ENCODE peak calls at places on chromosomes 5 and 9, in eight cellular contexts. J, W, O, Y, N, E, G and F are unnamed samples.

GRCh38 chr9:90309809-90310522 is 332.7 kb downstream of the DIRAS2 start:
- DNase-seq in J (no peak), W (no peak), O (no peak), Y (no peak), N (no peak), E (no peak), G (no peak), F (no peak)

GRCh38 chr5:150317048-150318003 is 14.6 kb upstream of the ARSI start:
- DNase-seq in J (peak; percentile 83), W (no peak), O (no peak), Y (peak; percentile 96), N (peak; percentile 32), E (peak; percentile 95), G (no peak), F (peak; percentile 94)

GRCh38 chr9:121921444-121921843 is 171.7 kb downstream of the TTLL11 start:
- DNase-seq in J (no peak), W (no peak), O (no peak), Y (no peak), N (no peak), E (no peak), G (no peak), F (no peak)

GRCh38 chr5:153565822-153566221 is 75.4 kb downstream of the GRIA1 start:
- DNase-seq in J (peak; percentile 82), W (no peak), O (no peak), Y (peak; percentile 60), N (no peak), E (peak; percentile 84), G (no peak), F (peak; percentile 85)

GRCh38 chr5:52808316-52808901 is 20.7 kb downstream of the ITGA1 start:
- DNase-seq in J (no peak), W (no peak), O (no peak), Y (no peak), N (no peak), E (peak; percentile 66), G (no peak), F (no peak)

GRCh38 chr9:33946779-33947535 is 101.7 kb downstream of the UBAP2 start:
- DNase-seq in J (peak; percentile 94), W (no peak), O (no peak), Y (peak; percentile 83), N (no peak), E (peak; percentile 96), G (no peak), F (peak; percentile 76)

GRCh38 chr5:143205386-143205785 is 198.1 kb downstream of the NR3C1 start:
- DNase-seq in J (peak; percentile 93), W (peak; percentile 57), O (no peak), Y (peak; percentile 48), N (no peak), E (peak; percentile 89), G (no peak), F (peak; percentile 94)

GRCh38 chr9:97853844-97854695 is 1.0 kb downstream of the FOXE1 start:
- DNase-seq in J (peak; percentile 30), W (no peak), O (no peak), Y (no peak), N (no peak), E (peak; percentile 14), G (peak; percentile 62), F (peak; percentile 77)

GRCh38 chr5:98050583-98050982 is 722.9 kb upstream of the RGMB start:
- DNase-seq in J (peak; percentile 7), W (no peak), O (no peak), Y (peak; percentile 48), N (no peak), E (peak; percentile 33), G (no peak), F (peak; percentile 70)

GRCh38 chr9:114930063-114930812 is at the start of gene TNFSF8:
- DNase-seq in J (no peak), W (peak; percentile 32), O (no peak), Y (no peak), N (no peak), E (no peak), G (peak; percentile 76), F (no peak)

GRCh38 chr5:91283899-91284298 is 99.2 kb downstream of the ARRDC3 start:
- DNase-seq in J (peak; percentile 60), W (no peak), O (no peak), Y (peak; percentile 82), N (no peak), E (peak; percentile 58), G (no peak), F (peak; percentile 64)

GRCh38 chr5:6202615-6203365 is 175.6 kb downstream of the MED10 start:
- DNase-seq in J (no peak), W (peak; percentile 13), O (no peak), Y (peak; percentile 65), N (no peak), E (peak; percentile 25), G (no peak), F (no peak)

GRCh38 chr9:106878943-106879916 is 16.3 kb downstream of the ZNF462 start:
- DNase-seq in J (peak; percentile 96), W (peak; percentile 16), O (no peak), Y (peak; percentile 35), N (peak; percentile 78), E (peak; percentile 96), G (no peak), F (peak; percentile 93)

GRCh38 chr5:61906820-61907219 is 399.2 kb upstream of the KIF2A start:
- DNase-seq in J (no peak), W (no peak), O (no peak), Y (no peak), N (no peak), E (no peak), G (no peak), F (no peak)

GRCh38 chr5:168114444-168115017 is 176.9 kb upstream of the WWC1 start:
- DNase-seq in J (peak; percentile 51), W (peak; percentile 77), O (no peak), Y (peak; percentile 68), N (no peak), E (peak; percentile 44), G (no peak), F (peak; percentile 72)

GRCh38 chr9:100602302-100602930 is 24.5 kb downstream of the CAVIN4 start:
- DNase-seq in J (peak; percentile 70), W (peak; percentile 28), O (no peak), Y (peak; percentile 65), N (no peak), E (peak; percentile 76), G (no peak), F (peak; percentile 77)

GRCh38 chr9:130689937-130690700 is 3.5 kb upstream of the EXOSC2 start:
- DNase-seq in J (peak; percentile 95), W (peak; percentile 84), O (no peak), Y (peak; percentile 95), N (peak; percentile 90), E (peak; percentile 98), G (no peak), F (peak; percentile 93)

GRCh38 chr9:38227061-38227540 is 158.1 kb upstream of the SHB start:
- DNase-seq in J (peak; percentile 76), W (peak; percentile 89), O (no peak), Y (peak; percentile 92), N (no peak), E (peak; percentile 97), G (peak; percentile 54), F (peak; percentile 98)

GRCh38 chr5:150656191-150657132 is 4.6 kb upstream of the MYOZ3 start:
- DNase-seq in J (peak; percentile 63), W (peak; percentile 79), O (no peak), Y (peak; percentile 78), N (peak; percentile 84), E (peak; percentile 64), G (peak; percentile 87), F (peak; percentile 39)

DNA sequence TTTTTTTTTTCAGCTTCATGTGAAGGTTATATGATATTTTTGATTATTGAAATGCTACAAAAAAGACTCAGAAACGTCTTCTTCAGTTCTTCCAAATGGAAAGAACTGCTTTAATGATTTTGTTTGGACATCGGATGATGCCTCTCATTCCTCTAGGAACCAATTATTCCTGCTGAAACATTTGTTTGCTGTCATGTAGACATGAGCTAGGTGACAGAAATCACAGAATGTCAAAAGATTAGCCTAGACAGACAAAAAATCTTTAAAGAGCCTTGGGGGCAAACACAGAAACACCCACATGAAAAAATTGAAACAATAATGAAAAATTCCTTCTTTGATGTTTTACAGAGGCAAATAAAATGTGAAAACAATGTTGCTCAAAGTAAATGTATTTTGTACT is 244.2 kb upstream of the EDIL3 start:
- DNase-seq in J (no peak), W (no peak), O (no peak), Y (no peak), N (no peak), E (no peak), G (no peak), F (no peak)
- H3K4me3 ChIP-seq in J (no peak overlapping the region), W (no peak overlapping the region), O (no peak overlapping the region), Y (no peak overlapping the region), N (no peak overlapping the region), E (no peak overlapping the region), G (no peak overlapping the region), F (no peak overlapping the region)

GRCh38 chr5:125215593-125215992 is 469.2 kb upstream of the ZNF608 start:
- DNase-seq in J (no peak), W (no peak), O (no peak), Y (no peak), N (no peak), E (no peak), G (no peak), F (peak; percentile 81)
- TF ChIP-seq CTCF in J (no peak), W (no peak), O (no peak), Y (no peak), N (no peak), E (no peak), G (no peak), F (no peak)

DNA sequence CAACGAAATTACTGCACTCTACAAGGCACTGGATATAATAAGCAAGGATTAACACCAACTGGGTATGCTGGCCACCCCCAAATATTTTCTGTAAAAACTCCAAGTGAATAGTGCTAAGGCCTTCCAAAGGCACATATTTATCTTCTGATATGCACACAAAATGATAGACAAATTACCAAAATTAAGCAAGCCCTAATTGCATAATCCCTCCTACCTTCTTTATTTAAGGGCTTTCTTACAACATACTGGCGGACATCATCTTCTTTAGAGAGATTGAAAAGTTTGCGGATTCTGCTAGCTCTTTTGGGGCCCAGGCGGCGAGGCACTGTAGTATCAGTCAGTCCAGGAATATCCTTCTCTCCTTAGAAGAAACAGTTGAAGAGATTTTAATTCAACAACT is 1.9 kb downstream of the RPS6 start:
- DNase-seq in J (no peak), W (no peak), O (no peak), Y (no peak), N (no peak), E (no peak), G (no peak), F (no peak)
- H3K4me3 ChIP-seq in J (peak overlapping the region; percentile 73), W (peak overlapping the region; percentile 99), O (peak overlapping the region; percentile 87), Y (peak overlapping the region; percentile 94), N (no peak overlapping the region), E (peak overlapping the region; percentile 83), G (peak overlapping the region; percentile 6), F (peak overlapping the region; percentile 89)

DNA sequence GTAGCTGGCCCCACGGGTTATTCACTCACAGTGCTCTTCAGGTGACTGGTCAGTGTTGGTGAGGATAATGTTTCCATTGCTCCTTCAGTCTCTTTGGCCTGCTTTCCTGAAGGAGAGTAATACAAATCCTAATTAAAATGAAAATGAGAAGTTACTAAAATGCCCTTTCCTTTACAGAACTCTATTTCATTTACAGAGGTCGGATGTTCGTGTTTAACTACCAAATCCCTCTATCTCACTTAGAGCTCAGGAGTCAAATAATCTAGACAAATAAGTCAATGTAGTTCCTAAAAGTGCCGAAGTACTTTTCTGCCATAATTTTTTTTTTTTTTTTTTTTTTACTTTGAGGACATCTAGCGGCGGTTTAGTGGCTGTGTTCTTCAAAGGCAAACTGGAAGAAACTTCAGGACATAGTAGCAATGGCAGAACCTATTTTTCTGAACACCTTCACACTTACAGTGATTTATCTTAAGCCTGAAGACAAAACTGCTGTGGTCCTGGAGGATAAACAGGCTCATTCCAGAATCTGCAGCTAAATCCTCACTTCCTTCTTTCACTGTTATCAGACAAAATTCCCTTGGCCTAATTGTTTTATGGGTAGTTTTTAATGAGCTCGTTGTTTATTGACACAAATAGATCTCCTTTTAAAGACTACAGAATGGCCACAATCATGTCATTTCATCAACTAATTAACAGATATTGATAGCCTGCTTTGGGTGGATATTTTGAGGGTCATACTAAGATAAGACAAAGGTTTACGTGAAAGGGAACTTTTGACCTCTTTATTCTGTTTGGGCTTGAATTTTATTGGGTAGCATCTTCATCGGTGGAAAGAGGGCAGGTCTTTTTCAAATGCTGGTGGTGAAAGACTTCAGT is 207.6 kb upstream of the DMRTA1 start:
- DNase-seq in J (peak; percentile 75), W (peak; percentile 37), O (no peak), Y (peak; percentile 51), N (no peak), E (peak; percentile 77), G (no peak), F (peak; percentile 62)
- TF ChIP-seq CTCF in J (peak; percentile 58), W (peak; percentile 37), O (no peak), Y (peak; percentile 57), N (peak; percentile 34), E (peak; percentile 60), G (no peak), F (peak; percentile 59)